ENCODE peak calls at places on chromosomes 13 and 19, in ten cellular contexts. E is stimulated activated naive CD8-positive, alpha-beta T cell treated with anti-CD3 and anti-CD28 coated beads, Interleukin-15, Interleukin-2, amounts not matched to agents 100 U/mL and 50 U/mL, for 24 hours; D is neuronal stem cell; X is anterior cingulate cortex; Z is WTC11; R is heart right ventricle; B is IMR-90; O is EL; N is kidney glomerular epithelial cell; H is stromal cell of bone marrow. W is an unnamed sample.

GRCh38 chr19:18109731-18110671 is 12.4 kb downstream of the MAST3 start:
- DNase-seq in E (peak; percentile 59), D (no peak), X (no peak), Z (peak; percentile 60), R (no peak), B (no peak), O (peak; percentile 34), N (no peak), H (no peak), W (peak; percentile 44)

GRCh38 chr13:100129605-100130004 is 40.7 kb downstream of the PCCA start:
- DNase-seq in E (no peak), D (no peak), X (no peak), Z (no peak), R (no peak), B (no peak), O (no peak), N (no peak), H (no peak), W (no peak)

GRCh38 chr19:2507109-2507508 is 31.2 kb downstream of the GADD45B start:
- DNase-seq in E (no peak), D (no peak), X (no peak), Z (no peak), R (no peak), B (peak; percentile 89), O (peak; percentile 29), N (no peak), H (peak; percentile 25), W (no peak)

GRCh38 chr13:80444240-80445015 is 103.5 kb upstream of the SPRY2 start:
- DNase-seq in E (no peak), D (no peak), X (no peak), Z (no peak), R (no peak), B (no peak), O (no peak), N (no peak), H (no peak), W (no peak)

GRCh38 chr19:16366433-16367268 is 42.0 kb downstream of the KLF2 start:
- DNase-seq in E (no peak), D (no peak), X (no peak), Z (no peak), R (no peak), B (no peak), O (no peak), N (no peak), H (no peak), W (no peak)

GRCh38 chr13:111269508-111269907 is 50.9 kb upstream of the TEX29 start:
- DNase-seq in E (no peak), D (no peak), X (no peak), Z (no peak), R (no peak), B (no peak), O (no peak), N (no peak), H (no peak), W (no peak)

GRCh38 chr13:23268441-23268840 is 87.7 kb downstream of the SGCG start:
- DNase-seq in E (peak; percentile 39), D (no peak), X (no peak), Z (no peak), R (no peak), B (no peak), O (no peak), N (no peak), H (no peak), W (no peak)

GRCh38 chr19:36111200-36111539 is 227 bp downstream of the OVOL3 start:
- DNase-seq in E (no peak), D (no peak), X (no peak), Z (no peak), R (no peak), B (no peak), O (no peak), N (no peak), H (no peak), W (no peak)

GRCh38 chr13:22187329-22187728 is 516.5 kb downstream of the FGF9 start:
- DNase-seq in E (no peak), D (no peak), X (no peak), Z (no peak), R (no peak), B (peak; percentile 11), O (no peak), N (peak; percentile 70), H (no peak), W (no peak)

GRCh38 chr13:99214232-99214631 is 13.6 kb downstream of the UBAC2 start:
- DNase-seq in E (peak; percentile 70), D (no peak), X (no peak), Z (no peak), R (no peak), B (no peak), O (no peak), N (no peak), H (no peak), W (no peak)

GRCh38 chr13:85772379-85772778 is 26.8 kb downstream of the SLITRK6 start:
- DNase-seq in E (no peak), D (no peak), X (no peak), Z (no peak), R (no peak), B (peak; percentile 7), O (peak; percentile 6), N (no peak), H (peak; percentile 2), W (no peak)

GRCh38 chr13:24827799-24828198 is 63.8 kb downstream of the RNF17 start:
- DNase-seq in E (no peak), D (no peak), X (no peak), Z (no peak), R (no peak), B (no peak), O (no peak), N (no peak), H (no peak), W (no peak)

GRCh38 chr13:109383683-109384082 is 402.7 kb downstream of the IRS2 start:
- DNase-seq in E (no peak), D (no peak), X (no peak), Z (no peak), R (no peak), B (peak; percentile 79), O (peak; percentile 85), N (no peak), H (no peak), W (no peak)

GRCh38 chr19:1590641-1591397 is 1.8 kb downstream of the MBD3 start:
- DNase-seq in E (peak; percentile 52), D (no peak), X (no peak), Z (peak; percentile 43), R (no peak), B (no peak), O (peak; percentile 30), N (no peak), H (no peak), W (peak; percentile 16)

GRCh38 chr19:47707135-47707925 is 5.9 kb upstream of the EHD2 start:
- DNase-seq in E (peak; percentile 85), D (peak; percentile 60), X (peak; percentile 32), Z (peak; percentile 92), R (peak; percentile 58), B (peak; percentile 75), O (peak; percentile 79), N (peak; percentile 62), H (peak; percentile 47), W (peak; percentile 41)

GRCh38 chr19:18194554-18195238 is 1.7 kb downstream of the MPV17L2 start:
- DNase-seq in E (peak; percentile 57), D (no peak), X (peak; percentile 10), Z (peak; percentile 63), R (no peak), B (peak; percentile 34), O (peak; percentile 36), N (no peak), H (no peak), W (peak; percentile 35)

W was measured in Caki2.